ENCODE peak calls at places on chromosomes 16 and 17, in four cellular contexts. A, X, M and U are unnamed samples.

GRCh38 chr16:17938546-17938945 is 398.0 kb downstream of the NPIPA8 start:
- DNase-seq in X (no peak), M (no peak), A (no peak), U (no peak)

GRCh38 chr17:29710891-29711418 is 88.2 kb upstream of the CORO6 start:
- DNase-seq in A (no peak), X (no peak), M (no peak), U (peak)

GRCh38 chr16:71297252-71297651 is 8.1 kb upstream of the CMTR2 start:
- DNase-seq in A (no peak), X (no peak), M (no peak), U (peak)

GRCh38 chr16:1401758-1402154 is 12.7 kb downstream of the UNKL start:
- DNase-seq in X (no peak), M (no peak), A (no peak), U (no peak)

GRCh38 chr16:48542020-48542473 is 67.9 kb downstream of the N4BP1 start:
- DNase-seq in A (peak), X (peak), M (peak), U (peak)

GRCh38 chr16:20300312-20301097 is 26.8 kb downstream of the GP2 start:
- DNase-seq in M (no peak), X (peak), A (peak), U (peak)

GRCh38 chr16:50884066-50884860 is 142.4 kb downstream of the CYLD start:
- DNase-seq in M (peak), A (peak), X (no peak), U (peak)

GRCh38 chr16:84774810-84775209 is 45.0 kb upstream of the CRISPLD2 start:
- DNase-seq in X (no peak), M (no peak), A (no peak), U (no peak)

GRCh38 chr17:76135810-76136188 is 5.2 kb downstream of the FOXJ1 start:
- DNase-seq in A (no peak), X (peak), M (no peak), U (no peak)

GRCh38 chr17:7587420-7587786 is 2.5 kb downstream of the SOX15 start:
- DNase-seq in M (no peak), A (no peak), X (no peak), U (no peak)

GRCh38 chr17:73956595-73957465 is 246.6 kb upstream of the RPL38 start:
- DNase-seq in A (peak), X (no peak), M (no peak), U (peak)

DNA sequence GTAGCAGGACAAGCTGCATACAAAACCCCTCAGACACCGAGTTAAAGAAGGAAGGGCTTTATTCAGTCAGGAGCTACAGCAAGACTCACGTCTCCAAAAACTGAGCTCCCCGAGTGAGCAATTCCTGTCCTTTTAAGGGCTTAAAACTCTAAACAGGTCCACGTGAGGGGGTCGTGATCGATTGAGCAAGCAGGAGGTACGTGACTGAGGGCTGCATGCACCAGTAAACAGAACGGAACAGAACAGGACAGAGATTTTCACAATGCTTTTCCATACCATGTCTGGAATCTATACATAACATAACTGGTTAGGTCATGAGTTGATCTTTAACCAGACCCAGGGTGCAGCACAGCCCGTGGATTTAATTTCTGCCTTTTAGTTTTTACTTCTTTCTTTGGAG is 25.2 kb downstream of the ITGAM start:
- DNase-seq in X (no peak), A (no peak), M (no peak), U (no peak)
- H3K4me3 ChIP-seq in X (no peak), A (no peak), M (no peak), U (no peak)

GRCh38 chr17:81870155-81870977 is 771 bp downstream of the ARHGDIA start:
- DNase-seq in M (no peak), X (peak), A (peak), U (peak)

GRCh38 chr17:81867123-81867951 is 3.8 kb downstream of the ARHGDIA start:
- DNase-seq in M (no peak), A (peak), X (peak), U (peak)

GRCh38 chr17:81869221-81870154 is 1.6 kb downstream of the ARHGDIA start:
- DNase-seq in A (peak), M (no peak), X (peak), U (peak)

GRCh38 chr17:81867952-81868673 is 3.0 kb downstream of the ARHGDIA start:
- DNase-seq in M (no peak), X (no peak), A (peak), U (no peak)

GRCh38 chr17:81868674-81869220 is 2.4 kb downstream of the ARHGDIA start:
- DNase-seq in A (peak), X (peak), M (no peak), U (peak)
- H3K4me3 ChIP-seq in A (peak), X (peak), M (peak), U (peak)

DNA sequence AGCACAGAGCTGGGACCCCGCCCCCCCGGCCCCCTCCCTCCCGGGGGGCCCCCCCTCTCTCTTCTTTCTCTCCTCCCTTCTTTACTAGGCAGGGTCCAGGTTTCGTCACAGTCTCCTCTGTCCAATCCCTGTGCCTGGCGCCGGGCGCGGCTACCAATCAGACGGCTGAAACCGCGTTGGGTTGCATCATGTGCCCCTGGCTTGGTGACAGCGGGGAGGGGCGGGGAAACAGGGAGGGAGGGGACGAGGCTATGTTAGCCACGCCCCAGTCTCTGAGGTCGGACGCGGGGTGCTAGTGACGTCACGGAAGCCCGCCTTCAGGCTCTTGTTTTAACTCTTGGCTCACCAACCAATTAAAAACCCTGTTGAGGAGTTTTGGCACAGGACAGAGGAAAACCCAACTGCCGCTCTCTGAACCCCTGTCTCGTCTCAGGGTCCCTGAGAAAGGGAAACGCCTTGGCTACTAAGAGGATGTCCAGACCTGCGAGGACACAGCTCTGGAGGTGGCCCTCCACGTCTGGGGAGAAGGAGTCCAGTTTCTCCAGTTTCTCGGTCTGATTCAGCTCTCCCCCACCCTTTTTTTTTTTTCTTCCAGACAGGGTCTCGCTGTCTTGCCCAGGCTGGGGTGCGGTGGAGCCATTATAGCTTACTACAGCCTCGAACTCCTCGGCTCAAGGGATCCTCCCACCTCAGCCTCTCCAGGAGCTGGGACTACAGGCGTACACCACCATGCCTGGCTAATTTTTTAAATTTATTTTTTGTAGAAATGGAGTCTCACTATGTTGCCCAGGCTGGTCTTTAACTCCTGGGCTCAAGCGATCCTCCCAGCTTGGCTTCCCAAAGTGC is 441 bp upstream of the PLEKHH3 start:
- DNase-seq in M (peak), X (peak), A (peak), U (peak)
- H3K4me3 ChIP-seq in M (peak), X (peak), A (peak), U (peak)

GRCh38 chr17:51807460-51807859 is 351.1 kb downstream of the CA10 start:
- DNase-seq in X (no peak), M (no peak), A (no peak), U (no peak)
- H3K4me3 ChIP-seq in X (no peak), M (no peak), A (no peak), U (no peak)

GRCh38 chr17:39667262-39668140 is 752 bp upstream of the PNMT start:
- DNase-seq in A (no peak), M (no peak), X (peak), U (peak)
- H3K4me3 ChIP-seq in A (no peak), M (peak), X (peak), U (peak)

GRCh38 chr17:38762231-38762630 is 9.7 kb downstream of the PSMB3 start:
- DNase-seq in A (no peak), X (no peak), M (no peak), U (no peak)
- H3K4me3 ChIP-seq in A (no peak), X (no peak), M (no peak), U (no peak)

GRCh38 chr16:29819506-29819905 is 756 bp upstream of the MVP start:
- DNase-seq in X (no peak), M (no peak), A (no peak), U (no peak)
- H3K4me3 ChIP-seq in X (peak), M (no peak), A (peak), U (no peak)